ENCODE peak calls at places on chromosome 5, in six cellular contexts. S is HCT116, A is H1, P is HepG2, L is GM12878, N is K562. F is an unnamed sample. For H3K4me1, the result is how much of the 10 kb centered on the place peaks cover.

GRCh38 chr5:135455876-135456237 is 3.7 kb upstream of the TIFAB start:
- DNase-seq in S (no peak), A (no peak), P (no peak), L (no peak), N (no peak), F (no peak)

GRCh38 chr5:10332301-10332700 is 21.2 kb upstream of the MARCHF6 start:
- DNase-seq in S (no peak), A (no peak), P (no peak), L (no peak), N (no peak), F (no peak)

GRCh38 chr5:115815693-115816225 is 700 bp downstream of the CDO1 start:
- DNase-seq in S (no peak), A (peak), P (no peak), L (no peak), N (no peak), F (no peak)

GRCh38 chr5:112795944-112796678 is 58.4 kb downstream of the APC start:
- DNase-seq in S (no peak), A (no peak), P (peak), L (no peak), N (peak), F (no peak)

GRCh38 chr5:176625966-176626875 is 4.1 kb downstream of the SNCB start:
- DNase-seq in S (no peak), A (no peak), P (no peak), L (no peak), N (no peak), F (no peak)

GRCh38 chr5:1007221-1007680 is 1.4 kb upstream of the NKD2 start:
- DNase-seq in S (no peak), A (peak), P (no peak), L (no peak), N (no peak), F (no peak)

GRCh38 chr5:153883829-153884228 is 154.9 kb downstream of the FAM114A2 start:
- DNase-seq in S (no peak), A (no peak), P (no peak), L (no peak), N (no peak), F (no peak)

GRCh38 chr5:71932131-71932635 is 175.1 kb upstream of the MAP1B start:
- DNase-seq in S (peak), A (no peak), P (peak), L (no peak), N (no peak), F (no peak)

GRCh38 chr5:93595420-93596136 is 12.6 kb downstream of the NR2F1 start:
- DNase-seq in S (no peak), A (no peak), P (no peak), L (no peak), N (no peak), F (no peak)

GRCh38 chr5:91443761-91444467 is 60.8 kb upstream of the ARRDC3 start:
- DNase-seq in S (no peak), A (no peak), P (no peak), L (no peak), N (no peak), F (no peak)

GRCh38 chr5:151224372-151224771 is 480 bp upstream of the CCDC69 start:
- DNase-seq in S (no peak), A (no peak), P (no peak), L (no peak), N (no peak), F (no peak)

GRCh38 chr5:90386099-90386710 is 23.4 kb downstream of the CETN3 start:
- DNase-seq in S (peak), A (no peak), P (peak), L (no peak), N (peak), F (no peak)

GRCh38 chr5:80098951-80099350 is 63.8 kb downstream of the THBS4 start:
- DNase-seq in S (no peak), A (no peak), P (no peak), L (no peak), N (no peak), F (no peak)

GRCh38 chr5:151031554-151031953 is 11.2 kb downstream of the GPX3 start:
- DNase-seq in S (no peak), A (no peak), P (no peak), L (no peak), N (no peak), F (no peak)

GRCh38 chr5:136108131-136108739 is 24.4 kb upstream of the SMAD5 start:
- DNase-seq in S (no peak), A (no peak), P (no peak), L (peak), N (no peak), F (no peak)

GRCh38 chr5:41856644-41857491 is 13.4 kb downstream of the OXCT1 start:
- DNase-seq in S (peak), A (peak), P (peak), L (no peak), N (peak), F (peak)

GRCh38 chr5:103364074-103364473 is 105.5 kb downstream of the MACIR start:
- DNase-seq in S (no peak), A (no peak), P (no peak), L (no peak), N (no peak), F (no peak)

GRCh38 chr5:157252741-157253465 is 13.0 kb upstream of the CYFIP2 start:
- DNase-seq in S (no peak), A (no peak), P (no peak), L (peak), N (no peak), F (no peak)

GRCh38 chr5:115796656-115797055 is 19.8 kb downstream of the CDO1 start:
- DNase-seq in S (no peak), A (no peak), P (no peak), L (no peak), N (no peak), F (no peak)

GRCh38 chr5:36929438-36929837 is 52.9 kb downstream of the NIPBL start:
- DNase-seq in S (no peak), A (no peak), P (no peak), L (no peak), N (no peak), F (no peak)

GRCh38 chr5:6634327-6634713 is 1.1 kb downstream of the SRD5A1 start:
- DNase-seq in S (no peak), A (no peak), P (no peak), L (no peak), N (peak), F (no peak)

GRCh38 chr5:52498607-52499006 is 289.1 kb upstream of the ITGA1 start:
- DNase-seq in S (no peak), A (no peak), P (no peak), L (no peak), N (no peak), F (no peak)

GRCh38 chr5:32842798-32843531 is 131.8 kb downstream of the NPR3 start:
- DNase-seq in S (no peak), A (no peak), P (no peak), L (no peak), N (no peak), F (no peak)

GRCh38 chr5:124740991-124741583 is 5.4 kb downstream of the ZNF608 start:
- DNase-seq in S (no peak), A (no peak), P (no peak), L (no peak), N (no peak), F (no peak)
- H3K4me1 ChIP-seq in S (half or more), A (under half), P (half or more), L (under half), N (under half), F (under half)

GRCh38 chr5:134115806-134116175 is 1.3 kb downstream of the TCF7 start:
- DNase-seq in S (no peak), A (no peak), P (no peak), L (no peak), N (no peak), F (no peak)

GRCh38 chr5:134112726-134113571 is 1.5 kb upstream of the TCF7 start:
- DNase-seq in S (no peak), A (no peak), P (no peak), L (no peak), N (no peak), F (no peak)

GRCh38 chr5:134114886-134115805 is 665 bp downstream of the TCF7 start:
- DNase-seq in S (no peak), A (peak), P (peak), L (no peak), N (peak), F (no peak)

GRCh38 chr5:134113572-134113907 is 941 bp upstream of the TCF7 start:
- DNase-seq in S (no peak), A (no peak), P (no peak), L (no peak), N (no peak), F (no peak)

DNA sequence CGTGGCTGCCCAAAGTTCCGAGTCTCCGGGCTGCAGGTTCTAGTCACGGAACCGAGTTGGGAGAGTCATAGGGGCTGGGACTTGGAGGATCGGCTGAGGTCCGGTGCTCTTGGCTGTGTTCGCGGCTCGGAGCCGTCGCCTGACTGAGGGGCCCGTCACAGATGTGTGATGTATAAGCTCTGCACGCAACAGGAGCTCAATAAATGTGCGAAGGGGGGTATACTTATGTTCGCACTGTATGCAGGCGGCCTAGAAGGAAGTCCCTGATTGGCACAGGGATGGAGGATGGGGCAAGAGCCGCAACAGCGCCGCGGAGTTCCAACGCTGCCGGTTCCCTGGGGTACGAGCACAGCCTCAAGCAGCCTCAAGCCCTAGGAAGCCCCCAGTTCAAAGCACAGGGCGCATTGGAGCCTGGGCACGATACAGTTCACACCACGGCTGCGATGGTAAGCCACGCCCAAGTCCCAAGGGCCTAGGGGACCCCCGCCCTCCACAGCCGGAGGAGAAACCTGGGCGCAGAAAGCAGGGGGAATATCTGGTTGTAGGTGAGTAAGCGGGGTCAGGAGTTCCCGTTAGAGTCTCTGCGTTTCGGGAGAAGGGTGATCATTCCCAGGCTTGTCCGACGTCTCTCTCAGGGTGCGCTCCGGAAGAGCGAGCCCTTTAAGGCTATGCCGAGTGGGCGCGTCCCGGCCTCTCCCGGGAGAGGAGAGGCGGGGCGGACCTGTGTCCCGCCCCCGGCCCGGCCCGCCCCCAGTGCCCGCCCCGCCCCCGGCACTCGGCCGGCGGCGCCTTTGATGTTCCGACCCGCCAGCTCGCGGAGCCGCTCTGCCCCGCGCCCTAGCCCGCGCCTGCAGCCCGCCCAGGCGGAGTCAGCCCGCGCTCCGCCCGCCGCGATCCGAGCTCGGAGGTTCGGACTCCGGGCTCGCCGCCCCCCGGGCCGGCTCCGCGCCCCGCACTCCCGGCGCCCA is at the start of gene TCF7:
- DNase-seq in S (peak), A (peak), P (peak), L (no peak), N (peak), F (peak)
- TF ChIP-seq YY1 in S (no peak), A (no peak), P (peak), L (no peak), N (peak), F (no peak)

GRCh38 chr5:76986828-76987526 is 34.1 kb downstream of the CRHBP start:
- DNase-seq in S (no peak), A (no peak), P (no peak), L (no peak), N (peak), F (no peak)
- TF ChIP-seq ZNF274 in S (no peak), A (no peak), P (no peak), L (no peak), N (no peak), F (peak)

GRCh38 chr5:168877132-168877895 is 298.1 kb upstream of the PANK3 start:
- DNase-seq in S (no peak), A (no peak), P (peak), L (no peak), N (peak), F (no peak)

GRCh38 chr5:168881427-168882149 is 302.4 kb upstream of the PANK3 start:
- DNase-seq in S (no peak), A (peak), P (no peak), L (no peak), N (peak), F (no peak)

GRCh38 chr5:168882283-168882682 is 303.1 kb upstream of the PANK3 start:
- DNase-seq in S (no peak), A (no peak), P (no peak), L (no peak), N (no peak), F (no peak)

GRCh38 chr5:168878121-168878520 is 299.0 kb upstream of the PANK3 start:
- DNase-seq in S (no peak), A (no peak), P (no peak), L (no peak), N (no peak), F (no peak)

GRCh38 chr5:168879929-168880328 is 300.8 kb upstream of the PANK3 start:
- DNase-seq in S (no peak), A (no peak), P (no peak), L (peak), N (no peak), F (no peak)
- H3K4me1 ChIP-seq in S (under half), A (under half), P (under half), L (under half), N (under half), F (under half)

GRCh38 chr5:16043349-16043748 is 136.2 kb downstream of the MARCHF11 start:
- DNase-seq in S (no peak), A (no peak), P (no peak), L (no peak), N (no peak), F (no peak)
- TF ChIP-seq YY1 in S (no peak), A (no peak), P (no peak), L (no peak), N (no peak), F (no peak)